ENCODE peak calls at places on chromosomes 11 and 22, in seven cellular contexts. X is HT1080; G is HTR-8/SVneo; P is B cell; B is CD4-positive, alpha-beta T cell; C is stimulated activated CD4-positive, alpha-beta T cell treated with anti-CD3 and anti-CD28 coated beads, Interleukin-12 subunit alpha, Interleukin-12 subunit beta, amount 100 ng/mL, for 24 hours; U is iris pigment epithelial cell. Y is an unnamed sample.

GRCh38 chr11:129613076-129613475 is 202.6 kb upstream of the TMEM45B start:
- DNase-seq in P (no peak), X (no peak), G (no peak), B (no peak), C (no peak), U (peak), Y (no peak)

GRCh38 chr11:126072141-126072741 is 9.6 kb upstream of the CDON start:
- DNase-seq in X (no peak), G (no peak), B (no peak), U (no peak), C (no peak), P (no peak), Y (no peak)

GRCh38 chr11:134483857-134484256 is 71.8 kb upstream of the B3GAT1 start:
- DNase-seq in C (no peak), P (no peak), U (no peak), B (no peak), G (no peak), X (no peak), Y (no peak)

GRCh38 chr11:11968511-11969280 is 39.7 kb downstream of the DKK3 start:
- DNase-seq in X (no peak), C (no peak), G (no peak), P (no peak), B (no peak), U (no peak), Y (no peak)

GRCh38 chr22:46043339-46043738 is 66.4 kb upstream of the WNT7B start:
- DNase-seq in P (no peak), X (no peak), B (no peak), G (no peak), U (no peak), C (no peak), Y (no peak)

GRCh38 chr22:25546242-25546641 is 18.2 kb upstream of the GRK3 start:
- DNase-seq in X (no peak), U (no peak), C (no peak), G (no peak), B (no peak), P (no peak), Y (no peak)

GRCh38 chr11:12728417-12728816 is 54.2 kb downstream of the TEAD1 start:
- DNase-seq in B (no peak), G (no peak), U (no peak), C (no peak), X (no peak), P (no peak), Y (no peak)

GRCh38 chr11:9013373-9013772 is 9.6 kb upstream of the NRIP3 start:
- DNase-seq in X (no peak), G (no peak), C (no peak), U (no peak), P (no peak), B (no peak), Y (no peak)

GRCh38 chr11:79864882-79865281 is 424.1 kb upstream of the TENM4 start:
- DNase-seq in U (no peak), P (no peak), B (no peak), C (no peak), G (no peak), X (peak), Y (no peak)

GRCh38 chr22:42257386-42257785 is 13.1 kb downstream of the TCF20 start:
- DNase-seq in U (no peak), P (no peak), X (no peak), B (no peak), C (no peak), G (no peak), Y (no peak)

GRCh38 chr22:43136255-43136654 is 6.9 kb downstream of the MCAT start:
- DNase-seq in X (no peak), P (peak), G (peak), C (no peak), B (peak), U (peak), Y (no peak)

GRCh38 chr11:79400717-79401330 is 40.0 kb downstream of the TENM4 start:
- DNase-seq in X (peak), U (peak), B (no peak), G (no peak), C (no peak), P (peak), Y (peak)

GRCh38 chr11:101441747-101442146 is 142.1 kb downstream of the TRPC6 start:
- DNase-seq in G (no peak), B (no peak), U (peak), P (no peak), X (peak), C (no peak), Y (no peak)

GRCh38 chr22:23119492-23120414 is 22.0 kb downstream of the RSPH14 start:
- DNase-seq in P (peak), C (peak), X (peak), U (no peak), B (peak), G (no peak), Y (no peak)

GRCh38 chr22:37709445-37709765 is 12.6 kb downstream of the TRIOBP start:
- DNase-seq in X (no peak), P (no peak), B (no peak), C (no peak), G (no peak), U (no peak), Y (no peak)

GRCh38 chr11:103491777-103492176 is 382.6 kb downstream of the DYNC2H1 start:
- DNase-seq in P (no peak), C (no peak), G (no peak), X (no peak), B (no peak), U (peak), Y (no peak)

GRCh38 chr11:117591316-117592039 is 205.5 kb downstream of the DSCAML1 start:
- DNase-seq in U (no peak), X (no peak), C (no peak), P (no peak), G (no peak), B (no peak), Y (no peak)

GRCh38 chr11:110891411-110891810 is 179.2 kb upstream of the ARHGAP20 start:
- DNase-seq in X (no peak), B (no peak), C (no peak), P (no peak), G (no peak), U (peak), Y (no peak)

GRCh38 chr11:30458541-30458940 is 127.6 kb downstream of the MPPED2 start:
- DNase-seq in P (no peak), B (no peak), G (no peak), C (no peak), U (no peak), X (no peak), Y (no peak)

GRCh38 chr22:49962751-49963646 is 2.4 kb downstream of the PIM3 start:
- DNase-seq in P (no peak), X (no peak), B (no peak), U (no peak), C (no peak), G (no peak), Y (no peak)

GRCh38 chr11:48036011-48036410 is 55.7 kb downstream of the PTPRJ start:
- DNase-seq in C (no peak), X (peak), P (no peak), G (no peak), B (no peak), U (peak), Y (no peak)

GRCh38 chr11:64060861-64061444 is 25.2 kb downstream of the FLRT1 start:
- DNase-seq in B (peak), C (peak), G (peak), X (no peak), U (peak), P (peak), Y (no peak)

GRCh38 chr11:19080579-19080993 is 20.1 kb upstream of the MRGPRX2 start:
- DNase-seq in G (no peak), X (peak), C (no peak), P (no peak), U (peak), B (no peak), Y (no peak)

GRCh38 chr11:134360050-134360835 is 28.5 kb downstream of the GLB1L2 start:
- DNase-seq in C (peak), U (peak), G (peak), B (peak), P (peak), X (peak), Y (peak)

GRCh38 chr11:83157755-83158473 is 983 bp downstream of the PCF11 start:
- DNase-seq in U (peak), G (peak), P (peak), C (peak), X (peak), B (peak), Y (no peak)

GRCh38 chr11:93248602-93249001 is 50.8 kb upstream of the SLC36A4 start:
- DNase-seq in P (no peak), C (no peak), G (no peak), U (peak), X (no peak), B (no peak), Y (no peak)

GRCh38 chr11:8063319-8063718 is 17.7 kb upstream of the TUB start:
- DNase-seq in P (no peak), X (no peak), G (no peak), C (no peak), B (no peak), U (peak), Y (no peak)

GRCh38 chr11:117232022-117232878 is at the start of the genes PCSK7 and RNF214:
- DNase-seq in U (peak), P (peak), G (peak), X (peak), B (peak), C (peak), Y (peak)

GRCh38 chr11:128893578-128894295 is 2.6 kb downstream of the KCNJ5 start:
- DNase-seq in B (no peak), U (no peak), C (no peak), X (no peak), G (no peak), P (no peak), Y (no peak)

GRCh38 chr22:41968601-41969000 is 642 bp upstream of the SEPTIN3 start:
- DNase-seq in C (no peak), X (no peak), U (peak), P (no peak), G (no peak), B (no peak), Y (no peak)

GRCh38 chr11:64590763-64591221 is at the start of gene SLC22A12:
- DNase-seq in C (no peak), G (no peak), X (no peak), U (no peak), P (no peak), B (no peak), Y (no peak)

GRCh38 chr11:18046116-18046777 is at the start of gene TPH1:
- DNase-seq in B (no peak), U (peak), P (no peak), X (peak), C (no peak), G (no peak), Y (no peak)

GRCh38 chr11:2213384-2213842 is 41.8 kb upstream of the TH start:
- DNase-seq in B (peak), X (no peak), C (peak), P (no peak), G (no peak), U (no peak), Y (no peak)

GRCh38 chr11:73257342-73258103 is 14.6 kb upstream of the P2RY6 start:
- DNase-seq in B (no peak), U (peak), C (no peak), X (peak), P (no peak), G (peak), Y (peak)

GRCh38 chr11:608751-609354 is 6.9 kb downstream of the IRF7 start:
- DNase-seq in C (no peak), G (no peak), P (no peak), X (no peak), B (no peak), U (no peak), Y (no peak)

GRCh38 chr22:36546932-36547331 is 18.0 kb upstream of the EIF3D start:
- DNase-seq in B (no peak), P (no peak), G (peak), U (peak), C (no peak), X (peak), Y (peak)

GRCh38 chr11:62909107-62909894 is 11.9 kb downstream of the CHRM1 start:
- DNase-seq in X (peak), C (no peak), P (no peak), B (no peak), U (peak), G (peak), Y (peak)

GRCh38 chr11:102430158-102430836 is 22.3 kb downstream of the TMEM123 start:
- DNase-seq in G (peak), C (no peak), B (no peak), X (peak), U (peak), P (peak), Y (peak)